ENCODE peak calls at places on chromosomes 11 and 22, in four cellular contexts. Y is fibroblast of gingiva, P is activated T-cell treated with anti-CD3 and anti-CD28 coated beads for 1 hour, Z is Peyer's patch. B is an unnamed sample.

GRCh38 chr11:19472679-19473078 is 231.9 kb upstream of the E2F8 start:
- DNase-seq in Z (no peak), P (no peak), Y (no peak), B (peak)

GRCh38 chr22:49460662-49461371 is 366.9 kb downstream of the BRD1 start:
- DNase-seq in Z (no peak), Y (no peak), P (no peak), B (no peak)

GRCh38 chr22:26023104-26023775 is 146.0 kb upstream of the SEZ6L start:
- DNase-seq in P (no peak), Z (no peak), Y (no peak), B (no peak)

GRCh38 chr22:39179841-39180335 is 27.4 kb upstream of the CBX7 start:
- DNase-seq in Z (no peak), P (no peak), Y (no peak), B (no peak)

GRCh38 chr22:35341090-35341874 is 39.6 kb upstream of the HMOX1 start:
- DNase-seq in Y (no peak), Z (no peak), P (no peak), B (no peak)

GRCh38 chr11:68298659-68299516 is 13.5 kb upstream of the LRP5 start:
- DNase-seq in P (no peak), Y (no peak), Z (no peak), B (no peak)

GRCh38 chr11:107844041-107844440 is 14.5 kb downstream of the SLC35F2 start:
- DNase-seq in Z (no peak), P (no peak), Y (peak), B (peak)

GRCh38 chr11:127105578-127105977 is 105.0 kb upstream of the KIRREL3 start:
- DNase-seq in Z (no peak), P (no peak), Y (no peak), B (no peak)

GRCh38 chr11:79440451-79441158 is at the start of gene TENM4:
- DNase-seq in Z (peak), Y (peak), P (no peak), B (peak)

GRCh38 chr11:124863826-124864165 is 1.4 kb upstream of the ROBO3 start:
- DNase-seq in Y (no peak), Z (no peak), P (no peak), B (no peak)

GRCh38 chr11:114291381-114291780 is 4.8 kb upstream of the NNMT start:
- DNase-seq in Z (no peak), Y (peak), P (no peak), B (peak)

GRCh38 chr11:57456960-57457642 is 3.2 kb upstream of the RTN4RL2 start:
- DNase-seq in Y (peak), P (peak), Z (peak), B (peak)

GRCh38 chr22:46803031-46803880 is 40.8 kb downstream of the TBC1D22A start:
- DNase-seq in Y (no peak), P (peak), Z (peak), B (peak)

GRCh38 chr11:57527056-57527631 is 3.4 kb downstream of the TIMM10 start:
- DNase-seq in Y (peak), Z (peak), P (peak), B (peak)

GRCh38 chr11:69461272-69461962 is 20.0 kb upstream of the LINC01488 start:
- DNase-seq in Y (no peak), P (no peak), Z (no peak), B (no peak)

GRCh38 chr11:615453-616319 is at the start of gene IRF7:
- DNase-seq in P (peak), Y (peak), Z (peak), B (peak)

GRCh38 chr11:71305451-71306125 is 53.2 kb upstream of the SHANK2 start:
- DNase-seq in P (no peak), Y (no peak), Z (no peak), B (peak)

GRCh38 chr11:44835979-44836378 is 109.2 kb downstream of the TSPAN18 start:
- DNase-seq in P (no peak), Y (no peak), Z (no peak), B (no peak)

B was measured in EH.